ENCODE peak calls at places on chromosomes 6 and 20, in eight cellular contexts. One of them, this sample, is unnamed.

GRCh38 chr6:45946352-45946751 is 69.3 kb downstream of the CLIC5 start:
- DNase-seq in SK-N-SH: peak
- DNase-seq in stomach: no peak
- DNase-seq in GM12878: no peak
- DNase-seq in transverse colon: no peak
- DNase-seq in suprapubic skin: no peak
- DNase-seq in sigmoid colon: peak
- DNase-seq in H1: no peak
- DNase-seq in this sample: no peak

GRCh38 chr6:143187173-143187908 is 126.7 kb downstream of the AIG1 start:
- DNase-seq in H1: no peak
- DNase-seq in suprapubic skin: no peak
- DNase-seq in stomach: no peak
- DNase-seq in transverse colon: no peak
- DNase-seq in sigmoid colon: no peak
- DNase-seq in SK-N-SH: no peak
- DNase-seq in GM12878: no peak
- DNase-seq in this sample: no peak

GRCh38 chr20:21512634-21513180 is 1.2 kb downstream of the NKX2-2 start:
- DNase-seq in stomach: no peak
- DNase-seq in sigmoid colon: no peak
- DNase-seq in GM12878: no peak
- DNase-seq in transverse colon: no peak
- DNase-seq in H1: no peak
- DNase-seq in suprapubic skin: no peak
- DNase-seq in SK-N-SH: peak
- DNase-seq in this sample: peak

GRCh38 chr6:29447670-29448069 is 8.6 kb downstream of the OR10C1 start:
- DNase-seq in GM12878: no peak
- DNase-seq in sigmoid colon: no peak
- DNase-seq in transverse colon: no peak
- DNase-seq in SK-N-SH: no peak
- DNase-seq in suprapubic skin: no peak
- DNase-seq in stomach: no peak
- DNase-seq in H1: peak
- DNase-seq in this sample: no peak

GRCh38 chr6:146901940-146902816 is 302.0 kb upstream of the STXBP5 start:
- DNase-seq in transverse colon: no peak
- DNase-seq in H1: no peak
- DNase-seq in suprapubic skin: no peak
- DNase-seq in SK-N-SH: no peak
- DNase-seq in sigmoid colon: no peak
- DNase-seq in GM12878: no peak
- DNase-seq in stomach: no peak
- DNase-seq in this sample: no peak

GRCh38 chr6:27679308-27679967 is 206.5 kb upstream of the ZNF184 start:
- DNase-seq in suprapubic skin: no peak
- DNase-seq in stomach: no peak
- DNase-seq in SK-N-SH: no peak
- DNase-seq in GM12878: no peak
- DNase-seq in sigmoid colon: no peak
- DNase-seq in transverse colon: no peak
- DNase-seq in H1: no peak
- DNase-seq in this sample: no peak

GRCh38 chr6:116111552-116112528 is 11.2 kb downstream of the NT5DC1 start:
- DNase-seq in stomach: peak
- DNase-seq in SK-N-SH: peak
- DNase-seq in H1: no peak
- DNase-seq in sigmoid colon: no peak
- DNase-seq in GM12878: no peak
- DNase-seq in transverse colon: peak
- DNase-seq in suprapubic skin: no peak
- DNase-seq in this sample: no peak

GRCh38 chr6:36625161-36625919 is 31.2 kb downstream of the SRSF3 start:
- DNase-seq in suprapubic skin: peak
- DNase-seq in stomach: peak
- DNase-seq in transverse colon: peak
- DNase-seq in H1: no peak
- DNase-seq in sigmoid colon: peak
- DNase-seq in SK-N-SH: no peak
- DNase-seq in GM12878: no peak
- DNase-seq in this sample: no peak

GRCh38 chr6:93036835-93037234 is 382.5 kb downstream of the EPHA7 start:
- DNase-seq in stomach: no peak
- DNase-seq in suprapubic skin: no peak
- DNase-seq in SK-N-SH: no peak
- DNase-seq in GM12878: no peak
- DNase-seq in transverse colon: no peak
- DNase-seq in sigmoid colon: no peak
- DNase-seq in H1: no peak
- DNase-seq in this sample: no peak

GRCh38 chr20:9400371-9401025 is 113.9 kb upstream of the LAMP5 start:
- DNase-seq in transverse colon: no peak
- DNase-seq in stomach: no peak
- DNase-seq in suprapubic skin: no peak
- DNase-seq in SK-N-SH: no peak
- DNase-seq in GM12878: no peak
- DNase-seq in sigmoid colon: no peak
- DNase-seq in H1: no peak
- DNase-seq in this sample: no peak

GRCh38 chr20:36273414-36274247 is 32.5 kb upstream of the DLGAP4 start:
- DNase-seq in H1: no peak
- DNase-seq in suprapubic skin: no peak
- DNase-seq in GM12878: no peak
- DNase-seq in sigmoid colon: peak
- DNase-seq in SK-N-SH: peak
- DNase-seq in transverse colon: no peak
- DNase-seq in stomach: no peak
- DNase-seq in this sample: no peak

GRCh38 chr6:168929871-168930450 is 323.7 kb downstream of the THBS2 start:
- DNase-seq in H1: no peak
- DNase-seq in SK-N-SH: no peak
- DNase-seq in transverse colon: no peak
- DNase-seq in stomach: no peak
- DNase-seq in sigmoid colon: no peak
- DNase-seq in suprapubic skin: no peak
- DNase-seq in GM12878: no peak
- DNase-seq in this sample: no peak

GRCh38 chr6:159809149-159809548 is 9.1 kb downstream of the PNLDC1 start:
- DNase-seq in sigmoid colon: no peak
- DNase-seq in H1: no peak
- DNase-seq in GM12878: peak
- DNase-seq in SK-N-SH: no peak
- DNase-seq in transverse colon: no peak
- DNase-seq in stomach: no peak
- DNase-seq in suprapubic skin: no peak
- DNase-seq in this sample: no peak

GRCh38 chr20:4181956-4182945 is 166.9 kb upstream of the RNF24 start:
- DNase-seq in sigmoid colon: peak
- DNase-seq in GM12878: no peak
- DNase-seq in transverse colon: no peak
- DNase-seq in H1: no peak
- DNase-seq in SK-N-SH: no peak
- DNase-seq in stomach: no peak
- DNase-seq in suprapubic skin: no peak
- DNase-seq in this sample: peak

GRCh38 chr6:84082693-84083265 is 49.2 kb downstream of the MRAP2 start:
- DNase-seq in GM12878: no peak
- DNase-seq in transverse colon: no peak
- DNase-seq in SK-N-SH: no peak
- DNase-seq in H1: no peak
- DNase-seq in stomach: no peak
- DNase-seq in sigmoid colon: no peak
- DNase-seq in suprapubic skin: no peak
- DNase-seq in this sample: no peak

GRCh38 chr6:151067684-151068596 is 171.8 kb upstream of the AKAP12 start:
- DNase-seq in SK-N-SH: no peak
- DNase-seq in suprapubic skin: peak
- DNase-seq in GM12878: no peak
- DNase-seq in transverse colon: peak
- DNase-seq in sigmoid colon: peak
- DNase-seq in stomach: peak
- DNase-seq in H1: no peak
- DNase-seq in this sample: no peak

GRCh38 chr6:106070626-106071025 is 15.5 kb upstream of the PRDM1 start:
- DNase-seq in H1: no peak
- DNase-seq in transverse colon: no peak
- DNase-seq in GM12878: no peak
- DNase-seq in sigmoid colon: no peak
- DNase-seq in suprapubic skin: no peak
- DNase-seq in SK-N-SH: no peak
- DNase-seq in stomach: no peak
- DNase-seq in this sample: no peak

GRCh38 chr6:106066984-106067383 is 19.2 kb upstream of the PRDM1 start:
- DNase-seq in sigmoid colon: no peak
- DNase-seq in GM12878: no peak
- DNase-seq in H1: no peak
- DNase-seq in SK-N-SH: no peak
- DNase-seq in stomach: no peak
- DNase-seq in transverse colon: no peak
- DNase-seq in suprapubic skin: no peak
- DNase-seq in this sample: no peak

GRCh38 chr6:106072501-106073140 is 13.5 kb upstream of the PRDM1 start:
- DNase-seq in H1: no peak
- DNase-seq in GM12878: no peak
- DNase-seq in sigmoid colon: no peak
- DNase-seq in transverse colon: no peak
- DNase-seq in suprapubic skin: no peak
- DNase-seq in stomach: no peak
- DNase-seq in SK-N-SH: no peak
- DNase-seq in this sample: no peak

GRCh38 chr6:106064766-106065165 is 21.4 kb upstream of the PRDM1 start:
- DNase-seq in SK-N-SH: no peak
- DNase-seq in GM12878: no peak
- DNase-seq in sigmoid colon: no peak
- DNase-seq in transverse colon: no peak
- DNase-seq in suprapubic skin: no peak
- DNase-seq in stomach: no peak
- DNase-seq in H1: no peak
- DNase-seq in this sample: no peak

GRCh38 chr6:106069478-106069877 is 16.7 kb upstream of the PRDM1 start:
- DNase-seq in H1: no peak
- DNase-seq in transverse colon: no peak
- DNase-seq in stomach: peak
- DNase-seq in suprapubic skin: no peak
- DNase-seq in SK-N-SH: peak
- DNase-seq in GM12878: no peak
- DNase-seq in sigmoid colon: no peak
- DNase-seq in this sample: no peak
- TF ChIP-seq POLR2AphosphoS5 in H1: no peak
- TF ChIP-seq POLR2AphosphoS5 in transverse colon: no peak
- TF ChIP-seq POLR2AphosphoS5 in stomach: peak
- TF ChIP-seq POLR2AphosphoS5 in suprapubic skin: no peak
- TF ChIP-seq POLR2AphosphoS5 in SK-N-SH: no peak
- TF ChIP-seq POLR2AphosphoS5 in GM12878: no peak
- TF ChIP-seq POLR2AphosphoS5 in sigmoid colon: no peak
- TF ChIP-seq POLR2AphosphoS5 in this sample: no peak

GRCh38 chr6:19723533-19723932 is 113.6 kb upstream of the ID4 start:
- DNase-seq in suprapubic skin: no peak
- DNase-seq in stomach: no peak
- DNase-seq in H1: no peak
- DNase-seq in transverse colon: no peak
- DNase-seq in sigmoid colon: no peak
- DNase-seq in SK-N-SH: no peak
- DNase-seq in GM12878: no peak
- DNase-seq in this sample: no peak
- TF ChIP-seq EP300 in suprapubic skin: no peak
- TF ChIP-seq EP300 in stomach: no peak
- TF ChIP-seq EP300 in H1: no peak
- TF ChIP-seq EP300 in transverse colon: no peak
- TF ChIP-seq EP300 in sigmoid colon: no peak
- TF ChIP-seq EP300 in SK-N-SH: no peak
- TF ChIP-seq EP300 in GM12878: no peak
- TF ChIP-seq EP300 in this sample: no peak

DNA sequence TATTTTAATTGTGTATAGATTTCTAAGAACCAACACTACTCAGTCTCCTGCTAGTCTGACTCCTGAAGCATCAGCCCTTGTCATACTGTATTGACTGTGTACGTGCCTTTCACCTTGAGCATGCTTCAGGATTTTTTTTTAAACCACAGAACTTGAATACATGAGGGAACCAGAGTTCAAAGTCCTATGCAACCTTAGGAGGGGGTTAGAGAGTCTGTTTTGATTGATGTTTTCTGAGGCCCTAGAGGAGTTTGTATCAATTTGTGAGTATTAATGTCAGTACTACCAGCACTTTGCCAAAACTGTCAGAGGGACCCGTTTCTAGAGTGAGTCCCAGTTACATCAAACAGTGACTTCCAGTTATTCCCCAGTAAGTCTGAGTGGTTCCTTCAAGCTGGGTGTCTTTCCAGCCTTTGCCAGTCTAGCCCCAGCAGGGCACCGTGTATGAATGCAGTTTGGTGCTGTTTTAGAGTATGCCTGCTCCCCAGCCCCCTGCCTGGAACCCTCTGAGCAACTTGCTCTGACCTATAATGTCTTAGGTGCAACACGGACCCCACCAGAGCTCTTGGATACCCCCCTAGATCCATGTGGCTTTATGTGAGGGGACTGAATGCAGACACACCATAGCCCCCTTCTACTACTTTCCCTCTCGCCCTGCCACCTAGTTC is 8.5 kb downstream of the TP53INP2 start:
- DNase-seq in SK-N-SH: no peak
- DNase-seq in GM12878: no peak
- DNase-seq in stomach: no peak
- DNase-seq in sigmoid colon: no peak
- DNase-seq in H1: no peak
- DNase-seq in suprapubic skin: no peak
- DNase-seq in transverse colon: no peak
- DNase-seq in this sample: no peak
- TF ChIP-seq CTCF in SK-N-SH: no peak
- TF ChIP-seq CTCF in GM12878: no peak
- TF ChIP-seq CTCF in stomach: no peak
- TF ChIP-seq CTCF in sigmoid colon: no peak
- TF ChIP-seq CTCF in H1: no peak
- TF ChIP-seq CTCF in suprapubic skin: no peak
- TF ChIP-seq CTCF in transverse colon: no peak
- TF ChIP-seq CTCF in this sample: no peak

GRCh38 chr20:63653041-63653973 is at the start of gene STMN3:
- DNase-seq in suprapubic skin: peak
- DNase-seq in GM12878: no peak
- DNase-seq in sigmoid colon: peak
- DNase-seq in stomach: peak
- DNase-seq in H1: no peak
- DNase-seq in transverse colon: peak
- DNase-seq in SK-N-SH: peak
- DNase-seq in this sample: peak
- TF ChIP-seq POLR2AphosphoS5 in suprapubic skin: no peak
- TF ChIP-seq POLR2AphosphoS5 in GM12878: no peak
- TF ChIP-seq POLR2AphosphoS5 in sigmoid colon: peak
- TF ChIP-seq POLR2AphosphoS5 in stomach: peak
- TF ChIP-seq POLR2AphosphoS5 in H1: no peak
- TF ChIP-seq POLR2AphosphoS5 in transverse colon: no peak
- TF ChIP-seq POLR2AphosphoS5 in SK-N-SH: peak
- TF ChIP-seq POLR2AphosphoS5 in this sample: peak